ENCODE peak calls at places on chromosomes 7 and 10, in four cellular contexts. C, H, I and D are unnamed samples.

GRCh38 chr7:105734233-105734632 is 142.2 kb downstream of the ATXN7L1 start:
- DNase-seq in C (no peak), H (no peak), I (no peak), D (no peak)

GRCh38 chr7:4265676-4266075 is 416.4 kb upstream of the FOXK1 start:
- DNase-seq in H (peak; percentile 64), C (no peak), I (no peak), D (no peak)

GRCh38 chr7:157011333-157012112 is 1.1 kb upstream of the MNX1 start:
- DNase-seq in I (no peak), C (peak; percentile 19), H (no peak), D (no peak)

GRCh38 chr10:43137701-43137970 is 609 bp upstream of the CSGALNACT2 start:
- DNase-seq in C (peak; percentile 59), H (no peak), I (peak; percentile 33), D (peak; percentile 43)

GRCh38 chr10:33040436-33040835 is 82.4 kb upstream of the ITGB1 start:
- DNase-seq in I (no peak), H (no peak), C (no peak), D (no peak)

GRCh38 chr10:126013489-126014281 is 117.3 kb downstream of the FANK1 start:
- DNase-seq in I (no peak), C (peak; percentile 19), H (no peak), D (no peak)

GRCh38 chr7:112338786-112339185 is 111.5 kb upstream of the IFRD1 start:
- DNase-seq in I (no peak), H (no peak), C (no peak), D (no peak)

GRCh38 chr7:100835903-100836811 is 8.8 kb upstream of the EPHB4 start:
- DNase-seq in C (no peak), H (no peak), I (no peak), D (peak; percentile 33)

GRCh38 chr7:5649658-5650057 is 131.8 kb downstream of the RNF216 start:
- DNase-seq in C (no peak), H (no peak), I (no peak), D (no peak)

GRCh38 chr7:78359836-78360235 is 561.3 kb downstream of the PHTF2 start:
- DNase-seq in H (no peak), I (no peak), C (no peak), D (no peak)

GRCh38 chr7:111025013-111025412 is 65.9 kb upstream of the LRRN3 start:
- DNase-seq in H (no peak), I (no peak), C (no peak), D (no peak)

GRCh38 chr10:132446661-132447445 is 49.9 kb downstream of the PWWP2B start:
- DNase-seq in C (peak; percentile 50), I (peak; percentile 78), H (no peak), D (peak; percentile 79)

GRCh38 chr7:112080974-112081373 is 125.2 kb downstream of the DOCK4 start:
- DNase-seq in I (peak; percentile 29), C (no peak), H (no peak), D (no peak)

GRCh38 chr10:131207584-131208532 is 103.7 kb downstream of the TCERG1L start:
- DNase-seq in I (no peak), H (peak; percentile 74), C (no peak), D (no peak)

GRCh38 chr7:24951441-24951840 is 28.5 kb downstream of the OSBPL3 start:
- DNase-seq in H (no peak), C (no peak), I (no peak), D (no peak)

GRCh38 chr10:74293686-74294365 is 142.8 kb downstream of the ADK start:
- DNase-seq in C (peak; percentile 38), I (no peak), H (no peak), D (peak; percentile 71)

GRCh38 chr10:52703898-52704297 is 68.7 kb downstream of the MBL2 start:
- DNase-seq in I (no peak), C (no peak), H (no peak), D (no peak)

DNA sequence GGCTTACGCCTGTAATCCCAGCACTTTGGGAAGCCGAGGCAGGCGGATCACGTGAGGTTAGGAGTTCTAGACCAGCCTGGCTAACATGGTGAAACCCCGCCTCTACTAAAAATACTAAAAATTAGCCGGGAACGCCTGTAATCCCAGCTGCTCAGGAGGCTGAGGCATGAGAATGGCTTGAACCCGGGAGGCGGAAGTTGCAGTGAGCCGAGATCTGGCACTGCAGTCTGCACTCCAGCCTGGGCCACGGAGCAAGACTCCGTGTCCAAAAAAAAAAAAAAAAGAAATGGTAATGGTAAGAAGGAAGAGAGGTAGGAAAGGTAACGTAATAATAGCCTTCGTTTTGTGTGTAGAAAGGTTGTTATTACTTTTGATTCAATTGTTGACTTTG is 1.2 kb downstream of the HSPA14 start:
- DNase-seq in C (no peak), I (no peak), H (no peak), D (no peak)
- H3K4me3 ChIP-seq in C (peak overlapping the region; percentile 99), I (peak overlapping the region; percentile 87), H (peak overlapping the region; percentile 80), D (peak overlapping the region; percentile 94)

GRCh38 chr10:101002456-101002855 is 2.8 kb downstream of the LZTS2 start:
- DNase-seq in H (no peak), I (no peak), C (no peak), D (no peak)

GRCh38 chr10:101001225-101002035 is 1.8 kb downstream of the LZTS2 start:
- DNase-seq in H (no peak), C (peak; percentile 37), I (peak; percentile 37), D (peak; percentile 74)

GRCh38 chr10:100999742-101000601 is at the start of gene LZTS2:
- DNase-seq in C (peak; percentile 78), I (no peak), H (no peak), D (peak; percentile 80)

GRCh38 chr10:100998991-100999741 is 442 bp upstream of the LZTS2 start:
- DNase-seq in C (peak; percentile 82), I (peak; percentile 71), H (no peak), D (peak; percentile 79)

GRCh38 chr10:101000602-101000991 is 989 bp downstream of the LZTS2 start:
- DNase-seq in C (no peak), H (no peak), I (no peak), D (no peak)
- TF ChIP-seq POLR2A in C (no peak), H (no peak), I (no peak), D (no peak)

GRCh38 chr10:97428572-97428981 is 2.6 kb downstream of the PGAM1 start:
- DNase-seq in H (no peak), C (no peak), I (no peak), D (no peak)

GRCh38 chr10:97425964-97426775 is at the start of gene PGAM1:
- DNase-seq in C (peak; percentile 99), I (peak; percentile 90), H (no peak), D (peak; percentile 93)

GRCh38 chr10:97422921-97423420 is 3.0 kb upstream of the PGAM1 start:
- DNase-seq in I (no peak), H (no peak), C (no peak), D (peak; percentile 49)

GRCh38 chr10:97426776-97427570 is 982 bp downstream of the PGAM1 start:
- DNase-seq in I (no peak), C (no peak), H (no peak), D (peak; percentile 62)

DNA sequence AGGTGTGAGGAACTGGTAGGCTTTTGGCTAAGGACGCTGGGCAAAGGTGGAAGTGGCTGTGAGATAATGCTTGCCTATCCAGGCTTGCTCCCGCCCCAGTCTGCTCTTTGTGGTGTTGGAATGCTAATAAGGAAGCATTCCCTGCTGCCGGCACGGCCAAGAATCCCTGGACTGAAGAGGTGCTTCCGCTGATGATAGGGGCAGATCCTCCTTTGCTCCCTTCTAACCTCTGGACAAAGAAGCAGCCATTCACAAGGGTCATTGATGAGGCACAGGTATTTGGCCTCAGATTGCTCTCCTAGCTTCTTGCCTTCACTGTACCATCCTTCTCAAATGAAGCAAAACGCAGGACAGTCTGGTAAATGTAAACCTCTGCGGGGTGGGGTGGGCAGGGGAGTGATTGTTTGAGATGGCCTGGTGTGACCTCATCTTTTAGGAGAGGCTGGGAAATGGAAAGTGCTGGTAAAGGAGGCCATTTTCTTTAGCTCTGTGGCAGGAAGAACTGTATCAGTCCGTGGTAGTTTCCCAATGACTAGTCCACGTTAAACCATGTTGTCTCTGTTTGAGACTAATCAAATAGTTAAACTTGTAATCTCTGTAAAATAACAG is 1.7 kb downstream of the PGAM1 start:
- DNase-seq in H (no peak), I (no peak), C (no peak), D (peak; percentile 41)
- H3K4me1 ChIP-seq in H (peaks cover 34% of the 10 kb centered on the region), I (peaks cover 13% of the 10 kb centered on the region), C (peaks cover 6% of the 10 kb centered on the region), D (peaks cover 23% of the 10 kb centered on the region)

GRCh38 chr7:43872401-43873165 is 3.3 kb upstream of the MRPS24 start:
- DNase-seq in C (peak; percentile 55), I (no peak), H (no peak), D (peak; percentile 18)
- H3K4me3 ChIP-seq in C (no peak overlapping the region), I (no peak overlapping the region), H (no peak overlapping the region), D (no peak overlapping the region)

DNA sequence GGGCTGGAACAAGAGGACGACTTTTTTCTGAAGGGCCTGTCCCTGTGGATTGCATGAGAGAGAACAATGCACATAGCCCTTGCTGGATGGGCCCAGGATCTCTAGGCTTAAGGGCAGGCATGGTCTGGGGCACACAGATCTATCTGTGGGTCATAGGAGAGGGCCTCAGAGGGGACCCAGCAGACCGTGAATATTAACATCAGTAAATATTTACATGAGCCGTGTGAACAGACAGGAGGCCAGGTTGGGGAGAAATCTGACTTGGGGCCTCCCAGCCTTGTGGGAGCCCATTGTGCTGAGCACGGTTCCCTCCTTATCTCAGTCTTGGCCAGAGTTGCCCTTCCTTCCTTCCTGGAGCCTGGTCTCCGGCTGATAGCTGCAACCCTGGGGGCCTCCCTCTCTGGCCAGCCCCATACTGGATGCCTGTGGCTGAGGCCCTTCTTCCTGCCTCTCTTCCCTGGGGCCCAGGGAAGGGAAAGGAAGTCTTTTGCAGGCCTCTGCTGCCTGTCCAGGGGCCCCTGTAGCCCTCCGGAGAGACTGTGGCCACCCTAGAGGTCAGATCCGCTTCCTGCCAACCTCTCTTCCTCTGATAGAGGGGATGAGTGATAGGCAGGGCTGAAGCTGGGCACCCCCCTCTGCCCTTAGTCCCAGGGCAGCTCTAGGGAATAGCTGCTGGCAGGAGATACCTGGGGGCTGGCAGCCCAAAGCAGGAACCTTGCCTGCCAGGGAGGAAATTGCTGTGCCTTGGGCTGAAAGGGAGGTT is 44.5 kb upstream of the TRIM8 start:
- DNase-seq in C (peak; percentile 90), H (no peak), I (no peak), D (no peak)
- TF ChIP-seq POLR2A in C (peak; percentile 51), H (no peak), I (no peak), D (no peak)

GRCh38 chr7:131047651-131048304 is 279.9 kb upstream of the MKLN1 start:
- DNase-seq in I (no peak), H (no peak), C (no peak), D (no peak)

GRCh38 chr7:131051304-131051703 is 276.4 kb upstream of the MKLN1 start:
- DNase-seq in C (no peak), I (no peak), H (no peak), D (no peak)

GRCh38 chr7:131057015-131057518 is 270.6 kb upstream of the MKLN1 start:
- DNase-seq in I (peak; percentile 54), C (no peak), H (no peak), D (no peak)

GRCh38 chr7:131056007-131056406 is 271.7 kb upstream of the MKLN1 start:
- DNase-seq in I (no peak), H (no peak), C (no peak), D (no peak)

GRCh38 chr7:131052285-131052942 is 275.3 kb upstream of the MKLN1 start:
- DNase-seq in C (no peak), H (no peak), I (no peak), D (no peak)
- H3K4me1 ChIP-seq in C (peaks cover 5% of the 10 kb centered on the region), H (peaks cover 84% of the 10 kb centered on the region), I (peaks cover 16% of the 10 kb centered on the region), D (peaks cover 80% of the 10 kb centered on the region)